ENCODE peak calls at places on chromosome 3, in nine cellular contexts. E is esophagus muscularis mucosa, I is transverse colon, Q is HCT116, T is Panc1, F is sigmoid colon, Z is endothelial cell of umbilical vein, H is breast epithelium, D is K562. L is an unnamed sample. For H3K4me1 and H3K9me3, the result is how much of the 10 kb centered on the place peaks cover.

GRCh38 chr3:156620260-156620659 is 54.1 kb upstream of the TIPARP start:
- DNase-seq in E (no peak), I (peak), Q (no peak), T (no peak), F (no peak), Z (no peak), H (no peak), D (peak), L (no peak)

GRCh38 chr3:64187065-64187959 is 38.0 kb downstream of the PRICKLE2 start:
- DNase-seq in E (no peak), I (peak), Q (no peak), T (peak), F (peak), Z (peak), H (no peak), D (no peak), L (no peak)

GRCh38 chr3:129021140-129021551 is 20.0 kb downstream of the EFCC1 start:
- DNase-seq in E (no peak), I (no peak), Q (no peak), T (no peak), F (no peak), Z (no peak), H (no peak), D (no peak), L (peak)

GRCh38 chr3:138049157-138049919 is 39.4 kb downstream of the CLDN18 start:
- DNase-seq in E (peak), I (no peak), Q (no peak), T (no peak), F (no peak), Z (no peak), H (no peak), D (peak), L (no peak)

GRCh38 chr3:177144922-177145321 is 52.4 kb downstream of the TBL1XR1 start:
- DNase-seq in E (no peak), I (no peak), Q (no peak), T (no peak), F (no peak), Z (no peak), H (no peak), D (no peak), L (no peak)

GRCh38 chr3:100972293-100972692 is 20.9 kb downstream of the ABI3BP start:
- DNase-seq in E (no peak), I (no peak), Q (no peak), T (no peak), F (no peak), Z (peak), H (no peak), D (no peak), L (no peak)

GRCh38 chr3:14252321-14253021 is 73.9 kb downstream of the LSM3 start:
- DNase-seq in E (no peak), I (no peak), Q (no peak), T (no peak), F (no peak), Z (no peak), H (no peak), D (no peak), L (no peak)

GRCh38 chr3:17466028-17466427 is 276.4 kb downstream of the TBC1D5 start:
- DNase-seq in E (no peak), I (no peak), Q (no peak), T (no peak), F (no peak), Z (no peak), H (no peak), D (no peak), L (no peak)

GRCh38 chr3:152346740-152347139 is 78.0 kb downstream of the MBNL1 start:
- DNase-seq in E (no peak), I (no peak), Q (no peak), T (no peak), F (no peak), Z (no peak), H (no peak), D (no peak), L (no peak)

GRCh38 chr3:114764056-114764492 is 383.0 kb downstream of the ZBTB20 start:
- DNase-seq in E (no peak), I (peak), Q (no peak), T (no peak), F (no peak), Z (no peak), H (no peak), D (no peak), L (no peak)

GRCh38 chr3:126111126-126111551 is 27.2 kb upstream of the SLC41A3 start:
- DNase-seq in E (peak), I (peak), Q (no peak), T (no peak), F (no peak), Z (no peak), H (no peak), D (no peak), L (peak)

GRCh38 chr3:175983369-175983768 is 1124.2 kb downstream of the NAALADL2 start:
- DNase-seq in E (no peak), I (no peak), Q (no peak), T (no peak), F (no peak), Z (no peak), H (no peak), D (no peak), L (no peak)

GRCh38 chr3:135860761-135861160 is 104.8 kb upstream of the PPP2R3A start:
- DNase-seq in E (no peak), I (no peak), Q (no peak), T (no peak), F (no peak), Z (no peak), H (no peak), D (no peak), L (no peak)

GRCh38 chr3:140053011-140053702 is 118.2 kb downstream of the CLSTN2 start:
- DNase-seq in E (peak), I (peak), Q (no peak), T (no peak), F (no peak), Z (no peak), H (no peak), D (no peak), L (no peak)

GRCh38 chr3:132881756-132882409 is 156.3 kb upstream of the TMEM108 start:
- DNase-seq in E (peak), I (no peak), Q (no peak), T (no peak), F (no peak), Z (no peak), H (no peak), D (no peak), L (no peak)

GRCh38 chr3:9404680-9405079 is 7.3 kb downstream of the SETD5 start:
- DNase-seq in E (no peak), I (no peak), Q (no peak), T (no peak), F (no peak), Z (peak), H (no peak), D (no peak), L (no peak)
- H3K4me1 ChIP-seq in E (half or more), I (half or more), Q (half or more), T (half or more), F (half or more), Z (under half), H (under half), D (under half), L (half or more)

GRCh38 chr3:193347507-193348501 is 30.7 kb downstream of the ATP13A5 start:
- DNase-seq in E (no peak), I (no peak), Q (no peak), T (no peak), F (no peak), Z (no peak), H (no peak), D (no peak), L (no peak)
- TF ChIP-seq POLR2AphosphoS5 in E (no peak), I (no peak), Q (no peak), T (no peak), F (no peak), Z (no peak), H (no peak), D (no peak), L (no peak)

DNA sequence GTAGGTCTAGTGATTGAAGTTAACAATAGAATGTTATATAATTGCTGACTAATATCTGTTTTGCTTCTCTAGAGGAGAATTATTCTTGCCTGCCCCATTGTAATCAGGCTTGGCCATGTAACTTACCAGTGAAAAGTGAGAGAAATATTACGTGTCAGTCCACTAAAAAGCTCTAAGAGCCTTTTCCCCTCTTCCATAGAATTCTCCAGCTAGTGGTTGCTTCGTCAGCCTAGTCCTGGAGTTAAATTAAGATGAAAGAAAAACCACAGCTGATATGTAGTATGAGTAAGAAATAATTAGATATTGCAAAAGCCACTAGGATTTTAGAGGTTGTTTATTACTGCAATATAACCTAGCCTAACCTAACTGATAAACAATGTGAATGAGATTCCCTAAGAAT is 244.9 kb downstream of the ZNF385D start:
- DNase-seq in E (no peak), I (no peak), Q (no peak), T (no peak), F (no peak), Z (no peak), H (no peak), D (no peak), L (no peak)
- H3K9me3 ChIP-seq in E (under half), I (under half), Q (under half), T (under half), F (under half), Z (under half), H (under half), D (under half), L (under half)

DNA sequence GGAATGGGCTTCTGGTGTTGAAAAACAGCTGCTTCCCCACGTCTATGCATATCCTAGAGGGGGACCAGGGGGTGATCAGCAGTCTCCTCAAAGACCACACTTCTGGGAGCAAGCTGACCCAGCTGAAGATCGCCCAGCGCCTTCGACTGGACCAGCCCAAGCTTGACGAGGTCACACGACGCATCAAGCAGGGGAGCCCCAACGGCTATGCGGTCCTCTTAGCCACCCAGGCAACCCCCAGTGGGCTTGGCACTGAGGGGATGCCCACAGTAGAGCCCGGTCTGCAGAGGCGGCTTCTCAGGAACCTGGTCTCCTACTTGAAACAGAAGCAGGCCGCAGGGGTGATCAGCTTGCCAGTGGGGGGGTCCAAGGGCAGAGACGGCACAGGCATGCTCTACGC is 2.5 kb downstream of the RBM15B start:
- DNase-seq in E (no peak), I (no peak), Q (no peak), T (no peak), F (no peak), Z (no peak), H (no peak), D (no peak), L (no peak)
- H3K4me1 ChIP-seq in E (half or more), I (under half), Q (under half), T (under half), F (half or more), Z (under half), H (under half), D (under half), L (under half)

DNA sequence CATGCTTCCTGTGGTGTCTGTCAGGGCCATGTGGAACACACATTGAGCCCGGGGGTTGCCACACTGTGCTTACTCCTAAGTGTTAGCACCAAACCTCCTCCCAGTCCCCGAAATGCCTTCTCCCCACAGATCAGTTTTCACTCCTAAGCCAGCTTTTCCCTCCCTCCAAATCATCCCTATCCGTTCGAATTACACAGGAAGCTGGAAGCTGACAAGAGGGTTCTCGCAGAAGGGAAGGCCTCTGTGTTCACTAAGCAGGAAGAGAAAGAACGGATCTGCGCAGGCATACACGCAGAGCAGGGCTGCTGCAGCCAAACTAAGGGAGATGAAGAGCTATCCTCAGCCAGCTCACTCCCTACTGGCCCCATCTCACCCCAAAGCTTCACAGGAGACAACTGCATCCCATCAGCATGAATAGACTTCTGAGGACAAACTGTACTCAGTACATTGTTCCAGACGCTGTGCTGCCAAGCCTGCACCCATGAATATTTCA is 32.3 kb downstream of the XXYLT1 start:
- DNase-seq in E (peak), I (peak), Q (no peak), T (no peak), F (peak), Z (no peak), H (peak), D (no peak), L (peak)
- TF ChIP-seq POLR2AphosphoS5 in E (peak), I (peak), Q (no peak), T (no peak), F (peak), Z (no peak), H (no peak), D (no peak), L (no peak)

DNA sequence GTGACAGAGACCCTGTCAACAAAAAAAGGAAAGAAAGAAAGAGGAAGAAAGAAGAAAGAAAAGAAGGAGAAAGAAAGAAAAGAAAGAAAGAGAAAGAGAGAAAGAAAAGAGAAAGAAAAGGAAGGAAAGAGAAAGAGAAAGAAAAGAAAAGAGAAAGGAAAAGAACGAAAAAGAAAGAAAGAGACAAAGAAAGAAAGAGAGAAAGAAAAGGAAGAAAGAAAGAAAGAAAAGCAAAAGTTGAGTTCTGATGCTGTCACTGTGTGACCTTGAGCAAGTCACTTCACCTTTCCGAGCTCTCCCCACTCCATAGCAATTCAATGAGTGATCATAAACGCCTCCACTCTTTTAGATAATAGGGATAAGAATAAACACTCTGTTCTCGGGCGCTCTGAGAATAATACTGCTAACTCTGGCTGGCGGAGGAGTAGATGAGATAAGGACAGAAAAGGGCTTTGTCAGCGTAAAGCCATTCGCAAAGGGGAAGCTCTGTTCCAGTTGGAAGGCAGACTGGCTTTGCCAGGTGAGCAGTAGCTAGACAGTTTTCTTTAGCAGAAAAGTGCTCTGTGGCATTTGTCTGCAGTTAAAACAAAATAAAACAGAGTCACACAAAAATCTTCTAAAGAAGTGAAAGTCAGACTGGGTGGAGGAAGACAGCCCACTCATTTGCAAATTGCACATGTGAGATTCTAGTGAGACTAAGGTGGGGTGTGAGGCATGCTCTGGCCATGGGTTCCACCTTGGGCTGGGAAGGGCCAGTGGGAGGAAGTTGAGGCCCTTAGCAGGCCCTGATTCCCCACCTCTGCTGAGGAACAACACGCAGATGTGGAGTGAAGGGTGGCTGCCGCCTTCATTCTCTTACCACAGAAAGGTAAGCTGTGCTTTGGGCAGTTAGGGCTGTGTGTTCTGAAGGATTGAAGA is 9.6 kb upstream of the FLNB start:
- DNase-seq in E (no peak), I (peak), Q (no peak), T (no peak), F (no peak), Z (peak), H (no peak), D (peak), L (no peak)
- H3K9me3 ChIP-seq in E (under half), I (under half), Q (under half), T (under half), F (under half), Z (under half), H (under half), D (under half), L (under half)

DNA sequence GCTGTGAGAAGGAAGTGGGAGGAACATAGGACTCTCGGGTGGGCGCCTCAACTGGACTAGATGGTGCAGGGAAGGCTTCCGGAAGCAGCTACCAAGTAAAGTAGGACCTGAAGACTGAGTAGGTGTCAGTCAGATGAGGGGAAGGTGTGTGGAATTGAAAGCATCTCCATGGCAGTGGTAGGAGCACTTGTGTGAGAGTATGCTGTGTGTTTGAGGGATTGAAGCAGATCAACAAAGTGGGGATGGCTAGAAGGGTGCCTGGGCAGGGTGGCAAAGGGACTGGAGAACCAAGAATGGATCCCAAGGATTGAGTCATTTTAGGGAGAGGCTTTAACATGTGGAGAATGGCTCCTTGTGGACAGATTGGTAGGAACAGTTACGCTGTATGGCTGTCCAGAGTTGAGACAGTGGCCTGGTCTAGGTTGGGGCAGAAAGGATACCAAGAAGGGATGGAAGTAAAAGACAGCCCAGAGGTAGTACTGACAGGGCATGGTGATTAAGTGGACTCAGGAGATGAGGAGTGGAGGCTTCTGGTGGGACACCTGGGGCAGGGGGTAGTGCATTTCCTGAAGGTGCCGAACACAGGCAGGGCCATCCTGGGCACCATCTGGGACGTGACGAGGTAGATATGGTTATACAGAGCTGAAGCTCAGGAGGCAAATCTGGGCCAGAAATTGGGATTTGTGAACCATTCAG is 1.5 kb downstream of the UQCC5 start:
- DNase-seq in E (peak), I (no peak), Q (no peak), T (no peak), F (no peak), Z (no peak), H (no peak), D (no peak), L (no peak)
- H3K4me1 ChIP-seq in E (half or more), I (under half), Q (under half), T (under half), F (half or more), Z (under half), H (under half), D (under half), L (under half)

L was measured in spleen.